ENCODE peak calls at places on chromosome 18, in six cellular contexts. H is upper lobe of right lung, D is OCI-LY7, O is WTC11, K is body of pancreas, A is tibial artery. X is an unnamed sample.

GRCh38 chr18:40012931-40013609 is 1942.0 kb upstream of the PIK3C3 start:
- DNase-seq in D (no peak), K (no peak), O (no peak), A (no peak), H (no peak), X (no peak)

GRCh38 chr18:56374005-56374655 is 264.3 kb downstream of the TXNL1 start:
- DNase-seq in H (no peak), O (no peak), A (no peak), K (no peak), D (no peak), X (no peak)

GRCh38 chr18:3297025-3297984 is 35.4 kb downstream of the MYL12B start:
- DNase-seq in O (peak), K (peak), A (peak), H (peak), D (peak), X (peak)

GRCh38 chr18:79680100-79680879 is 687 bp downstream of the CTDP1 start:
- DNase-seq in H (no peak), O (peak), A (peak), K (peak), D (peak), X (peak)

GRCh38 chr18:31876707-31877106 is 66.2 kb downstream of the TRAPPC8 start:
- DNase-seq in O (no peak), H (no peak), K (no peak), A (no peak), D (no peak), X (no peak)

GRCh38 chr18:48412339-48412929 is 3.3 kb upstream of the ZBTB7C start:
- DNase-seq in A (no peak), K (no peak), H (no peak), O (peak), D (peak), X (peak)

GRCh38 chr18:13381907-13382682 is 163.5 kb downstream of the LDLRAD4 start:
- DNase-seq in K (peak), O (no peak), D (no peak), H (peak), A (peak), X (peak)

GRCh38 chr18:40877096-40877495 is 1077.9 kb upstream of the PIK3C3 start:
- DNase-seq in O (no peak), A (no peak), H (no peak), K (no peak), D (no peak), X (no peak)

GRCh38 chr18:75200071-75200470 is 8.9 kb downstream of the PTGR3 start:
- DNase-seq in O (no peak), H (no peak), A (no peak), K (no peak), D (no peak), X (no peak)

GRCh38 chr18:21196426-21196825 is 45.6 kb upstream of the GREB1L start:
- DNase-seq in A (no peak), H (no peak), O (no peak), D (no peak), K (no peak), X (no peak)

GRCh38 chr18:21187886-21188285 is 54.1 kb upstream of the GREB1L start:
- DNase-seq in K (no peak), H (no peak), D (no peak), A (no peak), O (no peak), X (no peak)

GRCh38 chr18:21191596-21192307 is 50.3 kb upstream of the GREB1L start:
- DNase-seq in O (peak), A (peak), D (peak), H (no peak), K (peak), X (peak)

GRCh38 chr18:21194871-21195771 is 46.9 kb upstream of the GREB1L start:
- DNase-seq in O (no peak), D (peak), K (no peak), A (no peak), H (no peak), X (no peak)

GRCh38 chr18:21192308-21192624 is 49.8 kb upstream of the GREB1L start:
- DNase-seq in O (no peak), A (no peak), D (no peak), K (no peak), H (no peak), X (no peak)
- TF ChIP-seq CTCF in O (no peak), A (no peak), D (peak), K (no peak), H (no peak), X (no peak)

DNA sequence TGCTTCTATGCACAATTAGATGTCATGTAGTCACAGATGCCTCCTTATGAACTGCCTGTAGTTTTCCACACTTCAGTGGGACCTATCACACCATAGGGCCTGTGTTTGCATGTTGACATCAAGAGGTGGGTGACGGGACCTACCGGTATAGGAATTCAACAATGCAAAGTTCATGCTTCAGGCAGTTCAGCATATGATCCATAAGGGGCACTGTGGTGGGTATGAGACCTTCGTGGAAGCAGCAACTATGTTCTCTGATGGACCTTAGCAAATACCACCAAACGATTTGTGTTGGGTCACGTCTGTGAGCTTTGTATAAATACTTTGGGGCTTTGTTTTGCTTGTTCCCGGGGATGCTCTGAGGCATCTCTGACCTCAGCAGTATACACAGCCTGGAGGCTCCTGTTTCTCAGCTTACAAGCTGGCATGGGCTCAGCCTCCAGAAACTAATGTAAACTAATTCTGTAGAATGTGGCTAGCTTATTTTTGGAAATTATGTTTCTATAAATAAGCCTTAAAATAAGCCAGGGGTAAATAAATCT is 111.6 kb downstream of the DTNA start:
- DNase-seq in D (no peak), O (no peak), H (no peak), K (no peak), A (no peak), X (no peak)
- TF ChIP-seq CTCF in D (no peak), O (no peak), H (no peak), K (no peak), A (no peak), X (no peak)

GRCh38 chr18:44973282-44973681 is 292.6 kb downstream of the SETBP1 start:
- DNase-seq in K (no peak), H (no peak), A (no peak), O (no peak), D (peak), X (no peak)
- TF ChIP-seq CTCF in K (no peak), H (no peak), A (no peak), O (no peak), D (no peak), X (no peak)

GRCh38 chr18:27685807-27686412 is 491.0 kb downstream of the CDH2 start:
- DNase-seq in H (no peak), D (peak), K (no peak), O (peak), A (no peak), X (peak)
- TF ChIP-seq CTCF in H (peak), D (peak), K (no peak), O (peak), A (peak), X (peak)

GRCh38 chr18:78073275-78073674 is 823.6 kb downstream of the GALR1 start:
- DNase-seq in A (no peak), H (no peak), O (no peak), D (no peak), K (no peak), X (no peak)
- TF ChIP-seq CTCF in A (no peak), H (peak), O (no peak), D (peak), K (no peak), X (no peak)

GRCh38 chr18:59459352-59460059 is 100.4 kb upstream of the LMAN1 start:
- DNase-seq in A (no peak), D (peak), O (no peak), K (no peak), H (no peak), X (no peak)
- TF ChIP-seq CTCF in A (peak), D (peak), O (peak), K (peak), H (peak), X (peak)